ENCODE peak calls at places on chromosomes 7 and 10, in four cellular contexts. P is H1, F is tibial artery, Q is ovary. J is an unnamed sample.

GRCh38 chr10:94178475-94179251 is 184.1 kb downstream of the NOC3L start:
- DNase-seq in P (no peak), F (no peak), Q (no peak), J (no peak)

GRCh38 chr10:14959221-14960057 is at the start of gene MEIG1:
- DNase-seq in P (no peak), F (peak; percentile 92), Q (peak; percentile 95), J (peak; percentile 91)

GRCh38 chr10:49661291-49661856 is 18.1 kb upstream of the C10orf53 start:
- DNase-seq in P (no peak), F (no peak), Q (no peak), J (no peak)

GRCh38 chr7:140060788-140061606 is 1.8 kb downstream of the PARP12 start:
- DNase-seq in P (no peak), F (no peak), Q (peak; percentile 79), J (peak; percentile 39)

GRCh38 chr10:131730771-131731497 is 169.9 kb upstream of the PPP2R2D start:
- DNase-seq in P (no peak), F (no peak), Q (no peak), J (peak; percentile 33)

GRCh38 chr10:97828721-97829120 is 20.9 kb upstream of the GOLGA7B start:
- DNase-seq in P (no peak), F (no peak), Q (no peak), J (no peak)

GRCh38 chr7:2003451-2003930 is 229.3 kb downstream of the MAD1L1 start:
- DNase-seq in P (no peak), F (peak; percentile 9), Q (peak; percentile 3), J (peak; percentile 69)

GRCh38 chr7:30225863-30226361 is 58.5 kb upstream of the ZNRF2 start:
- DNase-seq in P (no peak), F (peak; percentile 72), Q (peak; percentile 52), J (no peak)

GRCh38 chr7:152894295-152895170 is 135.0 kb downstream of the ACTR3B start:
- DNase-seq in P (no peak), F (no peak), Q (no peak), J (no peak)

GRCh38 chr10:68284007-68284406 is 47.9 kb upstream of the HNRNPH3 start:
- DNase-seq in P (no peak), F (no peak), Q (no peak), J (no peak)

GRCh38 chr7:55369427-55369826 is 4.3 kb downstream of the LANCL2 start:
- DNase-seq in P (no peak), F (no peak), Q (no peak), J (no peak)

GRCh38 chr10:97011397-97011796 is 174.4 kb downstream of the SLIT1 start:
- DNase-seq in P (no peak), F (no peak), Q (no peak), J (no peak)

GRCh38 chr10:99628923-99629624 is 8.8 kb upstream of the SLC25A28 start:
- DNase-seq in P (no peak), F (no peak), Q (no peak), J (no peak)

GRCh38 chr10:96556003-96556402 is 30.8 kb downstream of the TM9SF3 start:
- DNase-seq in P (no peak), F (no peak), Q (no peak), J (no peak)

GRCh38 chr7:7577888-7578287 is 11.2 kb downstream of the MIOS start:
- DNase-seq in P (no peak), F (no peak), Q (no peak), J (no peak)

GRCh38 chr7:107048783-107049418 is 4.4 kb downstream of the PRKAR2B start:
- DNase-seq in P (no peak), F (no peak), Q (no peak), J (no peak)

GRCh38 chr10:3548702-3549101 is 236.3 kb downstream of the KLF6 start:
- DNase-seq in P (no peak), F (no peak), Q (no peak), J (no peak)

GRCh38 chr7:44893710-44894135 is 8.4 kb upstream of the PURB start:
- DNase-seq in P (no peak), F (no peak), Q (no peak), J (no peak)

GRCh38 chr7:66558201-66558641 is 70.5 kb upstream of the KCTD7 start:
- DNase-seq in P (no peak), F (no peak), Q (no peak), J (no peak)

GRCh38 chr10:34758447-34758996 is 56.6 kb downstream of the PARD3 start:
- DNase-seq in P (no peak), F (no peak), Q (no peak), J (peak; percentile 39)

GRCh38 chr7:131911112-131911511 is 354.7 kb upstream of the PODXL start:
- DNase-seq in P (no peak), F (no peak), Q (no peak), J (no peak)

GRCh38 chr7:66757939-66758338 is 17.4 kb downstream of the RABGEF1 start:
- DNase-seq in P (no peak), F (no peak), Q (no peak), J (no peak)

GRCh38 chr7:135877799-135878198 is 99.4 kb downstream of the MTPN start:
- DNase-seq in P (no peak), F (no peak), Q (no peak), J (no peak)

GRCh38 chr7:50327443-50327842 is 22.9 kb downstream of the IKZF1 start:
- DNase-seq in P (no peak), F (no peak), Q (no peak), J (no peak)
- H3K27me3 ChIP-seq in P (no peaks in the 10 kb centered on the region), F (peaks cover 2% of the 10 kb centered on the region), Q (no peaks in the 10 kb centered on the region), J (no peaks in the 10 kb centered on the region)

GRCh38 chr10:102289356-102289755 is 44.0 kb downstream of the GBF1 start:
- DNase-seq in P (no peak), F (no peak), Q (no peak), J (no peak)

GRCh38 chr10:102287538-102287937 is 42.2 kb downstream of the GBF1 start:
- DNase-seq in P (no peak), F (no peak), Q (no peak), J (no peak)

GRCh38 chr10:102287991-102288390 is 42.7 kb downstream of the GBF1 start:
- DNase-seq in P (no peak), F (no peak), Q (no peak), J (no peak)

GRCh38 chr10:102291221-102291905 is 46.0 kb downstream of the GBF1 start:
- DNase-seq in P (no peak), F (no peak), Q (no peak), J (no peak)

GRCh38 chr10:102289840-102290239 is 44.5 kb downstream of the GBF1 start:
- DNase-seq in P (no peak), F (no peak), Q (no peak), J (no peak)
- H3K4me1 ChIP-seq in P (no peaks in the 10 kb centered on the region), F (peaks cover 5% of the 10 kb centered on the region), Q (no peaks in the 10 kb centered on the region), J (peaks cover 1% of the 10 kb centered on the region)

GRCh38 chr7:116527521-116527920 is 2.7 kb downstream of the CAV1 start:
- DNase-seq in P (no peak), F (no peak), Q (no peak), J (no peak)

GRCh38 chr7:116530107-116530820 is 5.4 kb downstream of the CAV1 start:
- DNase-seq in P (no peak), F (no peak), Q (no peak), J (no peak)

GRCh38 chr7:116528008-116528789 is 3.4 kb downstream of the CAV1 start:
- DNase-seq in P (no peak), F (peak; percentile 83), Q (peak; percentile 50), J (no peak)

GRCh38 chr7:116526897-116527296 is 2.1 kb downstream of the CAV1 start:
- DNase-seq in P (no peak), F (no peak), Q (no peak), J (no peak)

DNA sequence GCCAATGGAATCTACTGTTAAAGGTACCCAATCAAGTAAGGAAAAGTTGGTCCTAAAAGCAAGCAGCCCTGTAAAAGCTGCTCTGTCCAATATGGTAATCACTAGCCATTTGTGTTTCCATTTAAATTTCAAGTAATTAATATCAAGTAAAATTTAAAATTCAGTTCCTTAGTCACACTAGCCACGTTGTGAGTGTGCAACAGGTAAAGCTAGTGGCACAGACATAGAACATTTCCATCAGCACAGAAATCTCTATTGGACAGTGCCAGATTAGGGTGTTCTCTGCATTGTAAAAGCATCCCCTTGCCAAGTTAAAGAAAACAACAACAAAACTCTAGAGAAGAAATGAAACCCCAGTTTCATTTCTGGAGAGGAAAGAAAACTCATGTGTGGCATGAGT is 4.4 kb downstream of the CAV1 start:
- DNase-seq in P (no peak), F (no peak), Q (no peak), J (no peak)
- H3K4me3 ChIP-seq in P (no peak overlapping the region), F (peak overlapping the region; percentile 76), Q (peak overlapping the region; percentile 80), J (peak overlapping the region; percentile 71)

DNA sequence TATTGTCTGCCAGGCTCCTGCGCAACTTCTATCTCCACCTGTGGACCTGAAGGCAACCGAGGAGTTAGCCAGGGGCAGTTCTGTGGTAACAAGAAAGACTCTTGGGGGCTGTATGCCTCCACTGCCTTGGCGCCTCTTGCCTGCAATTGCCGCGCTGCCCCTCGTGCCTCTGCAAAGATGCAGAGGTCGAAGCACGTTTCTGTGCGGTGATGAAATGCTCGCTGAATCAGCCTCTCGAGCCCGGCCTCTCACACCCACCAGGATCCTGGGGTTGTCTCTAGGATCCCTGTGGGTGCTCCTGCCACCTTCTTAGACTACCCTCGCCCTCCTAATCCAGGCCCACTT is 468 bp upstream of the LHFPL3 start:
- DNase-seq in P (no peak), F (no peak), Q (no peak), J (no peak)
- H3K27me3 ChIP-seq in P (peaks cover 56% of the 10 kb centered on the region), F (peaks cover 37% of the 10 kb centered on the region), Q (no peaks in the 10 kb centered on the region), J (no peaks in the 10 kb centered on the region)